ENCODE peak calls at places on chromosome 12, in four cellular contexts. H, I, S and T are unnamed samples.
A peak's percentile ranks its signal among the peaks of the same experiment; 100 is the strongest.

GRCh38 chr12:69095765-69096477 is 143.4 kb upstream of the CPSF6 start:
- DNase-seq in H (no peak), S (no peak), I (no peak), T (no peak)

GRCh38 chr12:113829212-113829611 is 136.9 kb downstream of the RBM19 start:
- DNase-seq in S (no peak), I (no peak), H (no peak), T (no peak)

GRCh38 chr12:121811434-121812319 is 7.9 kb downstream of the SETD1B start:
- DNase-seq in H (peak; percentile 88), S (peak; percentile 84), I (peak; percentile 80), T (no peak)

GRCh38 chr12:123449103-123449736 is 8.7 kb upstream of the SNRNP35 start:
- DNase-seq in H (no peak), I (no peak), S (no peak), T (no peak)

GRCh38 chr12:121765573-121765972 is 27.9 kb downstream of the RHOF start:
- DNase-seq in S (no peak), I (peak; percentile 71), H (no peak), T (no peak)

GRCh38 chr12:68667896-68668295 is 18.9 kb upstream of the NUP107 start:
- DNase-seq in S (no peak), I (no peak), H (no peak), T (no peak)

GRCh38 chr12:76547526-76547925 is 12.0 kb downstream of the OSBPL8 start:
- DNase-seq in I (no peak), S (no peak), H (no peak), T (no peak)

GRCh38 chr12:10110256-10110844 is 11.6 kb upstream of the CLEC1A start:
- DNase-seq in S (no peak), I (no peak), H (no peak), T (no peak)

GRCh38 chr12:39161686-39162085 is 256.3 kb upstream of the CPNE8 start:
- DNase-seq in H (no peak), I (no peak), S (no peak), T (no peak)

GRCh38 chr12:57852620-57853509 is 6.3 kb upstream of the CTDSP2 start:
- DNase-seq in S (no peak), I (peak; percentile 71), H (peak; percentile 74), T (no peak)

GRCh38 chr12:93404961-93405849 is 27.5 kb downstream of the NUDT4 start:
- DNase-seq in H (no peak), S (no peak), I (no peak), T (no peak)

GRCh38 chr12:93407283-93407962 is 29.7 kb downstream of the NUDT4 start:
- DNase-seq in H (no peak), S (no peak), I (no peak), T (no peak)

GRCh38 chr12:93403988-93404803 is 26.5 kb downstream of the NUDT4 start:
- DNase-seq in H (no peak), S (no peak), I (no peak), T (no peak)

GRCh38 chr12:93408813-93409212 is 31.1 kb downstream of the NUDT4 start:
- DNase-seq in S (no peak), H (no peak), I (no peak), T (no peak)

DNA sequence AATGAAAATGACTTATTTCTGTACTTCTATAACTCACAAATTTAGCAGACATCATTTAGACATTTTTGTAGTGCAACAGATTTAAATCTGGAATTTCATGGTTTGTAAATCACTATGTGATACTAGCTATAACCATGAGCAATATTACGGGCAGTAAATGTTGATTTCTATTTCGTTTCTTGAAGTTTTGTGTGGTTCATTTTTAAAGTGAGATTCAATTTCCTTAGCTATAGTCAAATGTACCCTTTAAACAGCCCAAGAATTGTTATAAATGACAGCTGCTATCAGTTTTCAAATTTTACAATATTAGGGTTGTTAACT is 30.2 kb downstream of the NUDT4 start:
- DNase-seq in S (no peak), I (no peak), H (no peak), T (no peak)
- H3K36me3 ChIP-seq in S (peaks cover 7% of the 10 kb centered on the region), I (no peaks in the 10 kb centered on the region), H (no peaks in the 10 kb centered on the region), T (peaks cover 12% of the 10 kb centered on the region)

GRCh38 chr12:3299929-3300832 is 190.8 kb upstream of the PRMT8 start:
- DNase-seq in I (peak; percentile 83), H (peak; percentile 92), S (peak; percentile 95), T (peak; percentile 77)
- H3K4me1 ChIP-seq in I (no peaks in the 10 kb centered on the region), H (peaks cover 5% of the 10 kb centered on the region), S (no peaks in the 10 kb centered on the region), T (peaks cover 6% of the 10 kb centered on the region)

DNA sequence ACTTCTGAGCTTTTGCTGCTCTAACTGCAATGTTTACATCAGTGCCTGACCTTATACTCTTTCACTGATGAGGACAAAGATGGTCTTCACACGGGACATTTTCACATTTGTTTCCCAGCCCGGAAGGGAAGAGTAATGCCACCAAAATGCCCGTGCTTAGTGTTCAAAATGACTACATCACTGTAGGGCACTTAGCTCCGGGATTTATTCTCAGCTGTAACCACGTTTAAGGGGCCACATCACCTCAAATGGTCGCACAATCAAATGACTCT is 2.9 kb downstream of the GSG1 start:
- DNase-seq in S (no peak), H (no peak), I (no peak), T (no peak)
- TF ChIP-seq POLR2A in S (no peak), H (no peak), I (no peak), T (no peak)

GRCh38 chr12:14495326-14495725 is 72.4 kb downstream of the PLBD1 start:
- DNase-seq in S (no peak), H (no peak), I (no peak), T (no peak)
- H3K36me3 ChIP-seq in S (peaks cover 58% of the 10 kb centered on the region), H (peaks cover 76% of the 10 kb centered on the region), I (no peaks in the 10 kb centered on the region), T (no peaks in the 10 kb centered on the region)

GRCh38 chr12:47270782-47271664 is 191.3 kb upstream of the AMIGO2 start:
- DNase-seq in H (no peak), S (no peak), I (no peak), T (no peak)
- H3K4me1 ChIP-seq in H (no peaks in the 10 kb centered on the region), S (no peaks in the 10 kb centered on the region), I (no peaks in the 10 kb centered on the region), T (peaks cover 5% of the 10 kb centered on the region)

DNA sequence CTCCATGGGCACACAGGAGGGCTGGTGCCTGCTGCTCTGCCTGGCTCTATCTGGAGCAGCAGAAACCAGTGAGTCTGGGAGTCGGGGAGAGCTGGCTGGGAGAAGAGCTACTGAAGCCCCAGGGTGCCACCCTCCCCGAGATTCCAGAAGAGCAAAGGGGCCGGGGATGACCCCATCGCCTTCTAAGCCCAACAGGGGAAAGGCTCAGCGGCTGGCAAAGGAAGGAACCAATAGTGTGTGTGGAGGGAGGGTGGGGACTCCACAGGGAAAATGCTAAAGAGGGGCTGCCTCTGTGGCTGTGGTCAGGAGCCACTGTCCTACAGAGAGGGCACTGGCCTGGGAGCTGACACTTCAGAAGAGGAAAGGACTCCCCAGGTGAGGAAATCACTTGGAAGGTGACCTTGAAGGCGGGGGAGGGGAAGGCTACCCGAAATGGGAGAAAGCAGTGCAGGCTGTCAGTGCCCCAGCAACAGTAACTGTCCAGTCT is 446 bp downstream of the TAPBPL start:
- DNase-seq in I (no peak), S (peak; percentile 76), H (no peak), T (peak; percentile 70)
- TF ChIP-seq POLR2A in I (no peak), S (no peak), H (no peak), T (no peak)

GRCh38 chr12:132740652-132741051 is 21.0 kb downstream of the ANKLE2 start:
- DNase-seq in H (no peak), I (no peak), S (no peak), T (no peak)
- H3K36me3 ChIP-seq in H (peaks cover 93% of the 10 kb centered on the region), I (no peaks in the 10 kb centered on the region), S (peaks cover 93% of the 10 kb centered on the region), T (peaks cover 6% of the 10 kb centered on the region)

DNA sequence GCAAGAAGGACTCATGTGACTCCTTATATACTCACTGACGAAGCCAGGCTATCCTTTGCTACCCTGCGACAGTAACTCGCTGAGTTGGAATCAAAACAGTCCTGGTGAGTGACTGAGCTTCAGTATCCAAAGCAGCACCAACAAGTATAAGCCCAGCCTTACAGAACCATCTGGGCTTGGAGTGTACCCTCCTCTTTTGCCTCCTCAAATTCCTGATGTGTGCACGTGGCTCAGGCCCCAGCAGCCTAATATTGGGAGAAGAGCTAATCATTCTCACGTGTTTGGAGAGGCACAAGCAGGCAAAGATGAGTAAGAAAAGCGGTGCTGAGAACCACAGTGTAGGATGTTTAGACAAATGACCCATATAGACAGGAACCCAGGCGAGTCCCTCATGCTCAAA is 34.4 kb downstream of the PPTC7 start:
- DNase-seq in H (no peak), S (no peak), I (no peak), T (no peak)
- H3K4me1 ChIP-seq in H (peaks cover 22% of the 10 kb centered on the region), S (peaks cover 8% of the 10 kb centered on the region), I (peaks cover 4% of the 10 kb centered on the region), T (peaks cover 25% of the 10 kb centered on the region)